ENCODE peak calls at places on chromosome 15, in ten cellular contexts. Q, R, J, O, A, G, W, C, Z and X are unnamed samples.

GRCh38 chr15:81475926-81476325 is 101.9 kb upstream of the TMC3 start:
- DNase-seq in Q (no peak), R (no peak), J (no peak), O (no peak), A (no peak), G (no peak), W (peak; percentile 3), C (no peak), Z (no peak), X (no peak)

GRCh38 chr15:91780387-91780786 is 73.1 kb upstream of the SLCO3A1 start:
- DNase-seq in Q (no peak), R (no peak), J (no peak), O (no peak), A (no peak), G (no peak), W (no peak), C (no peak), Z (no peak), X (no peak)

GRCh38 chr15:92184679-92185230 is 208.9 kb upstream of the ST8SIA2 start:
- DNase-seq in Q (no peak), R (no peak), J (no peak), O (no peak), A (no peak), G (no peak), W (no peak), C (no peak), Z (no peak), X (no peak)

GRCh38 chr15:40845511-40846284 is 1.9 kb downstream of the SPINT1 start:
- DNase-seq in Q (no peak), R (no peak), J (no peak), O (no peak), A (no peak), G (no peak), W (peak; percentile 24), C (no peak), Z (peak; percentile 80), X (no peak)

GRCh38 chr15:63122002-63122893 is 587 bp downstream of the LACTB start:
- DNase-seq in Q (peak; percentile 98), R (peak; percentile 84), J (peak; percentile 78), O (peak; percentile 69), A (peak; percentile 58), G (peak; percentile 93), W (peak; percentile 52), C (peak; percentile 83), Z (peak; percentile 94), X (peak; percentile 87)

GRCh38 chr15:101091080-101092017 is 160.5 kb downstream of the CHSY1 start:
- DNase-seq in Q (no peak), R (peak; percentile 36), J (peak; percentile 41), O (no peak), A (peak; percentile 80), G (no peak), W (peak; percentile 26), C (no peak), Z (no peak), X (peak; percentile 94)

GRCh38 chr15:49308686-49309085 is 114.4 kb upstream of the FGF7 start:
- DNase-seq in Q (no peak), R (no peak), J (no peak), O (no peak), A (no peak), G (no peak), W (no peak), C (no peak), Z (no peak), X (no peak)

GRCh38 chr15:101807345-101807945 is 4.1 kb downstream of the OR4F6 start:
- DNase-seq in Q (no peak), R (no peak), J (no peak), O (no peak), A (peak; percentile 52), G (no peak), W (peak; percentile 6), C (no peak), Z (no peak), X (no peak)

GRCh38 chr15:69292826-69293420 is 5.8 kb upstream of the PAQR5 start:
- DNase-seq in Q (no peak), R (no peak), J (no peak), O (no peak), A (no peak), G (no peak), W (no peak), C (no peak), Z (no peak), X (no peak)

GRCh38 chr15:63042879-63043340 is 363 bp downstream of the TPM1 start:
- DNase-seq in Q (no peak), R (no peak), J (no peak), O (no peak), A (no peak), G (no peak), W (no peak), C (no peak), Z (no peak), X (peak; percentile 49)

GRCh38 chr15:36497903-36498302 is 81.5 kb upstream of the CDIN1 start:
- DNase-seq in Q (no peak), R (no peak), J (no peak), O (no peak), A (no peak), G (no peak), W (peak; percentile 17), C (no peak), Z (no peak), X (peak; percentile 14)

GRCh38 chr15:58549013-58549779 is 117.4 kb downstream of the LIPC start:
- DNase-seq in Q (no peak), R (no peak), J (no peak), O (no peak), A (peak; percentile 12), G (no peak), W (peak; percentile 83), C (no peak), Z (no peak), X (peak; percentile 97)

GRCh38 chr15:99651023-99651807 is 82.0 kb downstream of the LYSMD4 start:
- DNase-seq in Q (no peak), R (no peak), J (no peak), O (no peak), A (peak; percentile 31), G (no peak), W (peak; percentile 37), C (no peak), Z (no peak), X (peak; percentile 36)

GRCh38 chr15:92654662-92655061 is 913 bp downstream of the FAM174B start:
- DNase-seq in Q (no peak), R (no peak), J (no peak), O (no peak), A (no peak), G (no peak), W (no peak), C (no peak), Z (no peak), X (no peak)

GRCh38 chr15:61025746-61026256 is 203.3 kb downstream of the RORA start:
- DNase-seq in Q (no peak), R (no peak), J (no peak), O (no peak), A (no peak), G (no peak), W (no peak), C (no peak), Z (no peak), X (no peak)

GRCh38 chr15:53974813-53975212 is 3.4 kb upstream of the UNC13C start:
- DNase-seq in Q (no peak), R (no peak), J (no peak), O (no peak), A (no peak), G (no peak), W (no peak), C (no peak), Z (no peak), X (no peak)

GRCh38 chr15:25250011-25250596 is 188.7 kb downstream of the UBE3A start:
- DNase-seq in Q (no peak), R (no peak), J (no peak), O (no peak), A (no peak), G (no peak), W (no peak), C (no peak), Z (peak; percentile 20), X (no peak)

GRCh38 chr15:38672814-38673292 is 108.2 kb upstream of the RASGRP1 start:
- DNase-seq in Q (no peak), R (no peak), J (no peak), O (no peak), A (no peak), G (no peak), W (no peak), C (no peak), Z (no peak), X (no peak)

GRCh38 chr15:101332061-101332467 is 37.0 kb upstream of the SNRPA1 start:
- DNase-seq in Q (no peak), R (no peak), J (no peak), O (no peak), A (no peak), G (no peak), W (no peak), C (no peak), Z (no peak), X (no peak)

GRCh38 chr15:90071220-90071807 is 31.0 kb downstream of the IDH2 start:
- DNase-seq in Q (no peak), R (peak; percentile 68), J (peak; percentile 50), O (peak; percentile 62), A (peak; percentile 76), G (peak; percentile 86), W (peak; percentile 77), C (peak; percentile 78), Z (peak; percentile 87), X (peak; percentile 88)

GRCh38 chr15:63551400-63551799 is 45.8 kb upstream of the FBXL22 start:
- DNase-seq in Q (no peak), R (no peak), J (no peak), O (no peak), A (peak; percentile 48), G (no peak), W (peak; percentile 86), C (no peak), Z (no peak), X (peak; percentile 73)

GRCh38 chr15:68303560-68304436 is 26.3 kb downstream of the FEM1B start:
- DNase-seq in Q (peak; percentile 74), R (no peak), J (no peak), O (no peak), A (peak; percentile 23), G (peak; percentile 30), W (no peak), C (no peak), Z (no peak), X (peak; percentile 33)

GRCh38 chr15:40470423-40471104 is at the start of gene CHST14:
- DNase-seq in Q (no peak), R (peak; percentile 79), J (peak; percentile 48), O (peak; percentile 37), A (peak; percentile 32), G (peak; percentile 59), W (peak; percentile 53), C (peak; percentile 53), Z (peak; percentile 69), X (peak; percentile 62)

GRCh38 chr15:96213896-96214295 is 116.6 kb upstream of the NR2F2 start:
- DNase-seq in Q (no peak), R (no peak), J (no peak), O (no peak), A (no peak), G (no peak), W (no peak), C (no peak), Z (no peak), X (no peak)

GRCh38 chr15:80609111-80609510 is 86.0 kb upstream of the ABHD17C start:
- DNase-seq in Q (no peak), R (no peak), J (no peak), O (no peak), A (no peak), G (peak; percentile 5), W (no peak), C (no peak), Z (no peak), X (no peak)

GRCh38 chr15:75669191-75669878 is 21.6 kb downstream of the SNX33 start:
- DNase-seq in Q (no peak), R (no peak), J (no peak), O (no peak), A (peak; percentile 20), G (no peak), W (no peak), C (no peak), Z (no peak), X (no peak)

GRCh38 chr15:71463156-71463555 is 347.2 kb upstream of the NR2E3 start:
- DNase-seq in Q (no peak), R (no peak), J (no peak), O (no peak), A (no peak), G (no peak), W (no peak), C (no peak), Z (no peak), X (no peak)

GRCh38 chr15:90301901-90302300 is 36.4 kb downstream of the NGRN start:
- DNase-seq in Q (no peak), R (no peak), J (no peak), O (no peak), A (no peak), G (peak; percentile 29), W (no peak), C (no peak), Z (no peak), X (no peak)